ENCODE peak calls at places on chromosomes 3 and 15, in eight cellular contexts. I is hepatic stellate cell; P is choroid plexus epithelial cell; D is neural crest cell; N is kidney tubule cell; T is NCI-H1092 treated with DMSO at 0.1 percent for 48 hours; Z is mucosa of gallbladder; C is stimulated activated CD4-positive, alpha-beta T cell treated with anti-CD3 and anti-CD28 coated beads, Interleukin-15, amount 100 ng/mL, for 1 hour. S is an unnamed sample.

GRCh38 chr3:13281657-13282527 is 138.2 kb downstream of the NUP210 start:
- DNase-seq in P (no peak), D (no peak), I (no peak), Z (no peak), N (peak; percentile 42), T (no peak), C (no peak), S (no peak)

GRCh38 chr3:104526901-104527401 is 839.8 kb upstream of the ALCAM start:
- DNase-seq in D (no peak), C (no peak), P (no peak), I (no peak), T (no peak), Z (no peak), N (peak; percentile 41), S (no peak)

GRCh38 chr15:73324496-73325170 is 44.1 kb downstream of the HCN4 start:
- DNase-seq in N (no peak), T (no peak), Z (no peak), P (no peak), D (no peak), I (no peak), C (no peak), S (no peak)

GRCh38 chr3:9793161-9793781 is 389 bp downstream of the ARPC4 start:
- DNase-seq in N (peak; percentile 59), I (no peak), T (no peak), D (no peak), Z (no peak), C (no peak), P (peak; percentile 64), S (no peak)

GRCh38 chr3:136862611-136862951 is 573 bp downstream of the NCK1 start:
- DNase-seq in D (no peak), I (peak; percentile 48), Z (peak; percentile 34), C (peak; percentile 10), P (peak; percentile 67), T (peak; percentile 74), N (peak; percentile 77), S (peak; percentile 73)

GRCh38 chr3:101117473-101117872 is 124.3 kb upstream of the ABI3BP start:
- DNase-seq in I (no peak), D (no peak), N (no peak), T (no peak), P (no peak), C (no peak), Z (no peak), S (no peak)

GRCh38 chr15:41905360-41905793 is 11.5 kb upstream of the SPTBN5 start:
- DNase-seq in C (no peak), D (no peak), I (no peak), N (no peak), P (peak; percentile 24), Z (no peak), T (no peak), S (no peak)

GRCh38 chr3:52237006-52237658 is 1.8 kb downstream of the TWF2 start:
- DNase-seq in Z (no peak), C (no peak), D (no peak), N (peak; percentile 66), I (no peak), T (no peak), P (no peak), S (no peak)

GRCh38 chr3:104102386-104102785 is 1264.3 kb upstream of the ALCAM start:
- DNase-seq in C (no peak), D (peak; percentile 32), Z (no peak), N (peak; percentile 53), T (peak; percentile 21), I (peak; percentile 10), P (peak; percentile 88), S (peak; percentile 62)

GRCh38 chr3:24523988-24524727 is 29.5 kb upstream of the THRB start:
- DNase-seq in T (no peak), I (no peak), C (no peak), N (peak; percentile 69), Z (no peak), D (no peak), P (no peak), S (no peak)

GRCh38 chr3:15983693-15984092 is 185.9 kb upstream of the ANKRD28 start:
- DNase-seq in T (no peak), P (no peak), Z (no peak), D (no peak), N (no peak), I (no peak), C (no peak), S (no peak)

GRCh38 chr3:134449277-134449676 is 36.5 kb downstream of the ANAPC13 start:
- DNase-seq in Z (peak; percentile 65), D (no peak), C (no peak), T (peak; percentile 70), N (peak; percentile 65), P (peak; percentile 72), I (peak; percentile 43), S (peak; percentile 4)

GRCh38 chr3:37787027-37787868 is 74.4 kb upstream of the CTDSPL start:
- DNase-seq in C (no peak), T (no peak), Z (no peak), I (no peak), N (no peak), P (no peak), D (no peak), S (no peak)

GRCh38 chr3:45145681-45146614 is at the start of gene CDCP1:
- DNase-seq in C (no peak), P (no peak), I (no peak), N (peak; percentile 88), D (no peak), Z (peak; percentile 49), T (no peak), S (peak; percentile 42)

GRCh38 chr3:23221136-23221535 is 18.0 kb downstream of the UBE2E2 start:
- DNase-seq in Z (no peak), C (no peak), D (no peak), N (no peak), I (no peak), T (no peak), P (no peak), S (no peak)

GRCh38 chr3:183460059-183461052 is 31.9 kb upstream of the MCF2L2 start:
- DNase-seq in Z (no peak), N (peak; percentile 46), T (no peak), C (no peak), I (no peak), P (no peak), D (no peak), S (peak; percentile 24)

GRCh38 chr3:113873293-113873692 is 34.7 kb downstream of the GRAMD1C start:
- DNase-seq in I (no peak), D (no peak), P (no peak), T (no peak), N (no peak), Z (no peak), C (no peak), S (no peak)

GRCh38 chr15:68725736-68726135 is 95.0 kb downstream of the ANP32A start:
- DNase-seq in D (no peak), N (no peak), Z (peak; percentile 42), P (peak; percentile 60), I (no peak), T (no peak), C (no peak), S (no peak)

GRCh38 chr3:184566441-184567414 is 5.1 kb downstream of the EPHB3 start:
- DNase-seq in Z (no peak), D (no peak), P (no peak), I (no peak), T (no peak), C (no peak), N (no peak), S (no peak)

GRCh38 chr3:1469687-1470086 is 376.9 kb downstream of the CNTN6 start:
- DNase-seq in T (no peak), P (no peak), D (no peak), Z (peak; percentile 52), C (no peak), N (peak; percentile 5), I (no peak), S (no peak)

GRCh38 chr3:23172059-23172458 is 31.1 kb upstream of the UBE2E2 start:
- DNase-seq in Z (no peak), I (no peak), C (no peak), T (no peak), N (peak; percentile 75), D (no peak), P (no peak), S (no peak)

GRCh38 chr3:4742359-4742758 is 236.9 kb upstream of the BHLHE40 start:
- DNase-seq in D (no peak), I (no peak), N (no peak), Z (no peak), P (peak; percentile 68), C (no peak), T (no peak), S (no peak)

GRCh38 chr15:40829155-40829554 is 647 bp upstream of the PPP1R14D start:
- DNase-seq in Z (no peak), P (no peak), C (no peak), D (no peak), N (no peak), T (no peak), I (no peak), S (no peak)

GRCh38 chr15:65089206-65089824 is 12.8 kb downstream of the KBTBD13 start:
- DNase-seq in I (no peak), Z (no peak), C (no peak), T (no peak), P (peak; percentile 71), D (no peak), N (no peak), S (no peak)

GRCh38 chr15:68411735-68412134 is 20.2 kb downstream of the ITGA11 start:
- DNase-seq in D (no peak), P (no peak), N (no peak), C (no peak), Z (peak; percentile 5), T (no peak), I (no peak), S (no peak)

GRCh38 chr3:169299129-169299528 is 364.4 kb downstream of the MECOM start:
- DNase-seq in I (no peak), P (no peak), T (no peak), C (no peak), Z (no peak), N (no peak), D (no peak), S (no peak)

GRCh38 chr3:46811615-46812236 is 51.5 kb downstream of the MYL3 start:
- DNase-seq in D (no peak), C (no peak), Z (no peak), I (no peak), T (no peak), P (no peak), N (peak; percentile 4), S (no peak)

S was measured in kidney glomerular epithelial cell.